ENCODE peak calls at places on chromosomes 2 and 18, in seven cellular contexts. Z is activated naive CD4-positive, alpha-beta T cell; J is GM03348; E is astrocyte of the spinal cord; T is AG04449; H is EL; P is NCI-H524 treated with DMSO at 0.1 percent for 48 hours. X is an unnamed sample.

GRCh38 chr2:101124061-101124460 is 27.1 kb downstream of the TBC1D8 start:
- DNase-seq in Z (no peak), J (no peak), E (peak), T (no peak), H (peak), P (no peak), X (no peak)

GRCh38 chr2:159882069-159882468 is 84.1 kb upstream of the CD302 start:
- DNase-seq in Z (no peak), J (no peak), E (peak), T (no peak), H (no peak), P (peak), X (no peak)

GRCh38 chr2:24577481-24577880 is 86.4 kb downstream of the NCOA1 start:
- DNase-seq in Z (no peak), J (no peak), E (no peak), T (no peak), H (no peak), P (no peak), X (no peak)

GRCh38 chr2:72291059-72291458 is 143.4 kb upstream of the CYP26B1 start:
- DNase-seq in Z (no peak), J (no peak), E (peak), T (no peak), H (peak), P (no peak), X (no peak)

GRCh38 chr2:6423131-6423530 is 442.6 kb downstream of the CMPK2 start:
- DNase-seq in Z (no peak), J (peak), E (no peak), T (no peak), H (no peak), P (no peak), X (no peak)

GRCh38 chr2:46076251-46076650 is 221.0 kb upstream of the EPAS1 start:
- DNase-seq in Z (no peak), J (no peak), E (peak), T (no peak), H (peak), P (no peak), X (no peak)

GRCh38 chr2:161844845-161845244 is 220.6 kb downstream of the SLC4A10 start:
- DNase-seq in Z (no peak), J (no peak), E (no peak), T (no peak), H (no peak), P (no peak), X (no peak)

GRCh38 chr2:198390670-198391069 is 586.3 kb downstream of the PLCL1 start:
- DNase-seq in Z (no peak), J (no peak), E (no peak), T (no peak), H (no peak), P (no peak), X (no peak)

GRCh38 chr2:104849618-104850097 is 4.3 kb upstream of the POU3F3 start:
- DNase-seq in Z (peak), J (peak), E (peak), T (peak), H (peak), P (peak), X (peak)

GRCh38 chr2:69132960-69133590 is 120.1 kb downstream of the ANTXR1 start:
- DNase-seq in Z (no peak), J (no peak), E (no peak), T (no peak), H (no peak), P (no peak), X (no peak)

GRCh38 chr18:46199515-46200147 is 95.4 kb downstream of the HAUS1 start:
- DNase-seq in Z (no peak), J (no peak), E (peak), T (no peak), H (peak), P (no peak), X (no peak)

GRCh38 chr2:233448565-233448964 is 94.3 kb downstream of the DGKD start:
- DNase-seq in Z (no peak), J (no peak), E (no peak), T (no peak), H (no peak), P (no peak), X (no peak)

GRCh38 chr2:105924271-105924670 is 179.6 kb downstream of the NCK2 start:
- DNase-seq in Z (no peak), J (no peak), E (no peak), T (no peak), H (no peak), P (no peak), X (no peak)

GRCh38 chr2:235402444-235402843 is 91.4 kb upstream of the AGAP1 start:
- DNase-seq in Z (no peak), J (no peak), E (no peak), T (no peak), H (no peak), P (no peak), X (no peak)

GRCh38 chr2:240245706-240246105 is 105.2 kb upstream of the OTOS start:
- DNase-seq in Z (no peak), J (peak), E (no peak), T (no peak), H (no peak), P (no peak), X (peak)

GRCh38 chr2:37459095-37459981 is 114.9 kb downstream of the QPCT start:
- DNase-seq in Z (no peak), J (peak), E (peak), T (no peak), H (peak), P (no peak), X (no peak)

GRCh38 chr2:101803945-101804696 is 106.6 kb downstream of the MAP4K4 start:
- DNase-seq in Z (no peak), J (no peak), E (no peak), T (no peak), H (no peak), P (peak), X (no peak)

GRCh38 chr2:144460981-144461766 is 58.7 kb downstream of the ZEB2 start:
- DNase-seq in Z (no peak), J (no peak), E (peak), T (no peak), H (peak), P (no peak), X (no peak)

GRCh38 chr18:39602112-39602511 is 2036.5 kb upstream of the CELF4 start:
- DNase-seq in Z (no peak), J (no peak), E (no peak), T (no peak), H (no peak), P (peak), X (no peak)

GRCh38 chr18:50644807-50645206 is 84.9 kb downstream of the MAPK4 start:
- DNase-seq in Z (no peak), J (no peak), E (no peak), T (no peak), H (peak), P (no peak), X (no peak)

GRCh38 chr18:69380324-69380723 is 20.4 kb upstream of the DOK6 start:
- DNase-seq in Z (no peak), J (no peak), E (no peak), T (no peak), H (no peak), P (no peak), X (no peak)

GRCh38 chr2:152241956-152242355 is 66.4 kb upstream of the STAM2 start:
- DNase-seq in Z (no peak), J (no peak), E (no peak), T (no peak), H (no peak), P (no peak), X (no peak)

GRCh38 chr18:32301976-32302743 is 112.3 kb downstream of the MEP1B start:
- DNase-seq in Z (no peak), J (peak), E (peak), T (no peak), H (peak), P (no peak), X (no peak)

GRCh38 chr2:182144039-182144779 is 158.6 kb downstream of the PPP1R1C start:
- DNase-seq in Z (no peak), J (no peak), E (no peak), T (no peak), H (peak), P (no peak), X (no peak)

GRCh38 chr2:99670768-99671734 is 181.2 kb upstream of the REV1 start:
- DNase-seq in Z (no peak), J (no peak), E (no peak), T (no peak), H (no peak), P (no peak), X (no peak)

GRCh38 chr2:157172866-157173578 is 84.5 kb upstream of the GALNT5 start:
- DNase-seq in Z (no peak), J (peak), E (peak), T (no peak), H (peak), P (no peak), X (no peak)

GRCh38 chr18:70384181-70384790 is 95.4 kb downstream of the SOCS6 start:
- DNase-seq in Z (no peak), J (peak), E (peak), T (peak), H (peak), P (no peak), X (no peak)

GRCh38 chr2:215981135-215981534 is 32.2 kb downstream of the MREG start:
- DNase-seq in Z (no peak), J (no peak), E (no peak), T (no peak), H (no peak), P (no peak), X (no peak)

GRCh38 chr18:64288446-64288845 is 139.6 kb upstream of the LINC00305 start:
- DNase-seq in Z (no peak), J (no peak), E (no peak), T (no peak), H (no peak), P (no peak), X (no peak)

GRCh38 chr2:45968946-45969584 is 317.6 kb downstream of the PRKCE start:
- DNase-seq in Z (no peak), J (no peak), E (peak), T (peak), H (peak), P (no peak), X (no peak)

GRCh38 chr18:80200932-80201672 is 46.2 kb downstream of the PARD6G start:
- DNase-seq in Z (no peak), J (no peak), E (peak), T (no peak), H (no peak), P (no peak), X (no peak)

GRCh38 chr2:230414302-230414701 is 1.7 kb upstream of the SP100 start:
- DNase-seq in Z (no peak), J (no peak), E (no peak), T (no peak), H (no peak), P (no peak), X (no peak)

GRCh38 chr2:197322729-197323720 is 12.4 kb upstream of the ANKRD44 start:
- DNase-seq in Z (no peak), J (no peak), E (no peak), T (no peak), H (no peak), P (no peak), X (no peak)